ENCODE peak calls at places on chromosomes 2 and 18, in six cellular contexts. Y, U, I, D, J and R are unnamed samples.

GRCh38 chr2:146701183-146701582 is 1143.6 kb upstream of the ACVR2A start:
- DNase-seq in Y (no peak), I (no peak), D (no peak), U (no peak), J (peak), R (no peak)

GRCh38 chr2:45578056-45578843 is 32.8 kb downstream of the SRBD1 start:
- DNase-seq in J (peak), I (peak), Y (peak), U (no peak), D (no peak), R (no peak)

GRCh38 chr18:22279741-22280452 is 110.5 kb downstream of the GATA6 start:
- DNase-seq in Y (no peak), D (no peak), J (no peak), U (no peak), I (no peak), R (no peak)

GRCh38 chr2:179913809-179914208 is 52.4 kb upstream of the ZNF385B start:
- DNase-seq in U (no peak), J (no peak), I (no peak), Y (no peak), D (no peak), R (no peak)

GRCh38 chr18:48802543-48803428 is 148.0 kb downstream of the SMAD7 start:
- DNase-seq in J (no peak), I (no peak), Y (no peak), D (peak), U (peak), R (peak)

GRCh38 chr2:187581125-187581896 is 27.1 kb upstream of the TFPI start:
- DNase-seq in D (no peak), J (peak), I (peak), U (no peak), Y (peak), R (no peak)

GRCh38 chr2:45814951-45815621 is 163.6 kb downstream of the PRKCE start:
- DNase-seq in U (no peak), Y (no peak), I (no peak), D (no peak), J (no peak), R (no peak)

GRCh38 chr2:187542123-187542522 is 12.1 kb downstream of the TFPI start:
- DNase-seq in Y (no peak), U (no peak), D (no peak), J (no peak), I (no peak), R (no peak)

GRCh38 chr2:118607663-118608062 is 239.8 kb downstream of the EN1 start:
- DNase-seq in D (no peak), U (no peak), I (no peak), J (no peak), Y (no peak), R (no peak)

GRCh38 chr2:11370377-11371098 is 26.1 kb upstream of the ROCK2 start:
- DNase-seq in D (peak), U (no peak), Y (no peak), J (peak), I (peak), R (peak)

GRCh38 chr2:10558281-10559030 is 110.3 kb upstream of the ODC1 start:
- DNase-seq in I (no peak), Y (no peak), U (no peak), D (no peak), J (no peak), R (no peak)

GRCh38 chr2:144256996-144257707 is 262.8 kb downstream of the ZEB2 start:
- DNase-seq in Y (no peak), I (no peak), U (no peak), D (no peak), J (no peak), R (no peak)

GRCh38 chr2:237591021-237591370 is 462 bp upstream of the RAB17 start:
- DNase-seq in J (no peak), U (no peak), Y (no peak), D (peak), I (peak), R (peak)

GRCh38 chr2:220334210-220334609 is 706.8 kb downstream of the SLC4A3 start:
- DNase-seq in Y (no peak), I (no peak), U (no peak), D (no peak), J (no peak), R (no peak)

GRCh38 chr2:20422679-20423271 is 24.1 kb upstream of the RHOB start:
- DNase-seq in U (peak), D (no peak), Y (no peak), J (peak), I (peak), R (peak)

GRCh38 chr2:62014102-62014501 is 108.6 kb downstream of the COMMD1 start:
- DNase-seq in J (peak), U (peak), Y (peak), I (peak), D (peak), R (peak)

GRCh38 chr2:9463698-9464034 is 10.7 kb upstream of the IAH1 start:
- DNase-seq in D (no peak), Y (no peak), I (no peak), J (no peak), U (no peak), R (no peak)

GRCh38 chr2:239313776-239314175 is 87.0 kb downstream of the HDAC4 start:
- DNase-seq in I (no peak), J (no peak), D (peak), Y (no peak), U (peak), R (no peak)

GRCh38 chr2:230778350-230779140 is 65.9 kb downstream of the CAB39 start:
- DNase-seq in J (no peak), D (no peak), U (no peak), I (no peak), Y (no peak), R (no peak)

GRCh38 chr2:98374958-98375570 is 28.8 kb downstream of the CNGA3 start:
- DNase-seq in U (no peak), Y (no peak), J (no peak), I (no peak), D (no peak), R (no peak)

GRCh38 chr18:58823385-58823784 is 41.3 kb upstream of the ZNF532 start:
- DNase-seq in U (no peak), J (no peak), I (no peak), D (no peak), Y (no peak), R (no peak)

GRCh38 chr18:10080372-10080771 is 166.6 kb downstream of the VAPA start:
- DNase-seq in U (no peak), J (no peak), D (no peak), Y (no peak), I (no peak), R (no peak)

GRCh38 chr2:192876698-192877097 is 682.0 kb upstream of the TMEFF2 start:
- DNase-seq in I (no peak), Y (no peak), U (no peak), D (no peak), J (no peak), R (no peak)

GRCh38 chr2:218010116-218010837 is 7.5 kb upstream of the TNS1 start:
- DNase-seq in I (no peak), U (peak), J (peak), Y (peak), D (peak), R (no peak)

GRCh38 chr2:199335502-199335901 is 122.2 kb downstream of the SATB2 start:
- DNase-seq in J (no peak), U (no peak), Y (no peak), I (no peak), D (no peak), R (no peak)

GRCh38 chr2:30288576-30288975 is 57.2 kb downstream of the LBH start:
- DNase-seq in D (no peak), Y (no peak), I (no peak), J (no peak), U (no peak), R (no peak)

GRCh38 chr2:172922294-172922693 is 153.4 kb upstream of the MAP3K20 start:
- DNase-seq in I (no peak), J (no peak), D (no peak), Y (peak), U (no peak), R (no peak)

GRCh38 chr2:146077156-146077555 is 1557.2 kb upstream of the ZEB2 start:
- DNase-seq in D (no peak), U (no peak), Y (no peak), I (no peak), J (no peak), R (no peak)

GRCh38 chr2:15853903-15854302 is 86.4 kb upstream of the MYCN start:
- DNase-seq in D (no peak), I (no peak), Y (no peak), U (no peak), J (no peak), R (no peak)

GRCh38 chr18:5627756-5628511 is 84.1 kb upstream of the EPB41L3 start:
- DNase-seq in Y (peak), J (no peak), U (no peak), I (no peak), D (no peak), R (no peak)

GRCh38 chr2:38016177-38016576 is 59.8 kb downstream of the CYP1B1 start:
- DNase-seq in J (no peak), D (no peak), Y (no peak), I (no peak), U (no peak), R (no peak)

GRCh38 chr2:184945306-184945705 is 347.0 kb downstream of the ZNF804A start:
- DNase-seq in U (no peak), Y (no peak), J (no peak), I (no peak), D (no peak), R (no peak)
- H3K27ac ChIP-seq in U (no peak), Y (no peak), J (no peak), I (no peak), D (no peak), R (no peak)

GRCh38 chr2:100819365-100820345 is at the start of gene NPAS2:
- DNase-seq in U (peak), I (peak), J (peak), D (peak), Y (peak), R (peak)
- TF ChIP-seq POLR2A in U (no peak), I (peak), J (peak), D (no peak), Y (no peak), R (peak)

GRCh38 chr2:120566331-120567035 is 169.2 kb upstream of the GLI2 start:
- DNase-seq in D (peak), Y (peak), U (peak), J (no peak), I (no peak), R (peak)
- H3K4me3 ChIP-seq in D (no peak), Y (no peak), U (no peak), J (no peak), I (no peak), R (no peak)

GRCh38 chr2:216161967-216162366 is 52.8 kb downstream of the XRCC5 start:
- DNase-seq in Y (no peak), U (no peak), J (no peak), D (no peak), I (no peak), R (no peak)
- H3K27ac ChIP-seq in Y (no peak), U (no peak), J (no peak), D (no peak), I (no peak), R (no peak)

DNA sequence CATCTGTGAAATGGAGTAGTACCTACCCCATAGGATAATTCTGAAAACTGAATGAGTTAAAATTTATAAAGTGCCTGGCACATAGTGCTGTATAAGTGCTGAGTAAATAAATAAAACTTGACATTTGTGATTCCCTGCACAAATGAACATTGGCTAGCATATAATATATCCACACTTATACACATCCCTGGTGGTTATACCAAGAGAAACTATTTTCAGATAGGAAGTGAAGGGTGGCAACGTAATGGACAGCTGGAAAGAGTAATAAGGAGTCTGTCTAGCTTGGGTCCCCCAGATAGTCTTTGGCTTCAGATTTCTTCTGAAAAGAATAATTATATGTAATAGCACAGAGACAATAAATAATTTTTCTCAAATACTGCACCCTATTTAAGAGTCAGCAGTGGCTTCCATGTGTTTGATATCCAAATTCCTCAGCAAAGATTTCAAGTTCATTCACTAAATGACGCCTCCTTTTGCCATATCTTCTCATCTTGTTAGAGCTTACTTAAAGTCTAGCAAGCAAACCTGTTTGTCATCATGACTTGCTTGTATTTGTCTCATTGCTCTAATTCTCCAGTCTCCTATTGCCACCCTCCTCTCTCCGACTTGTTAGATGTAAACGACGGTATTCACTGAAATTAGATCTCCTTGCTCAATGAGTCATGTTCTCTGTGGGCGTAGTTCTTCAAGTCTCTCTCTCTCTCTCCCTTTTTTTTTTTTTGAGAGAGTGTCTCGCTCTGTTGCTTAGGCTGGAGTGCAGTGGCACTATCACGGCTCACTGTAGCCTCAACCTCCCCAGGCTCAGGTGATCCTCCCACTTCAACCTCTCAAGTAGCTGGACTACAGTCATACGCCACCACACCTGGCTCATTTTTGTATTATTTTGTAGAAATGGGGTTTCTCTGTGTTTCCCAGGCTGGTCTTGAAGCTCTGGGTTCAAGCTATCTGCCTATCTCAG is 8.7 kb upstream of the ADGRF3 start:
- DNase-seq in Y (no peak), J (peak), I (no peak), D (no peak), U (no peak), R (no peak)
- TF ChIP-seq POLR2A in Y (no peak), J (no peak), I (no peak), D (no peak), U (no peak), R (no peak)

DNA sequence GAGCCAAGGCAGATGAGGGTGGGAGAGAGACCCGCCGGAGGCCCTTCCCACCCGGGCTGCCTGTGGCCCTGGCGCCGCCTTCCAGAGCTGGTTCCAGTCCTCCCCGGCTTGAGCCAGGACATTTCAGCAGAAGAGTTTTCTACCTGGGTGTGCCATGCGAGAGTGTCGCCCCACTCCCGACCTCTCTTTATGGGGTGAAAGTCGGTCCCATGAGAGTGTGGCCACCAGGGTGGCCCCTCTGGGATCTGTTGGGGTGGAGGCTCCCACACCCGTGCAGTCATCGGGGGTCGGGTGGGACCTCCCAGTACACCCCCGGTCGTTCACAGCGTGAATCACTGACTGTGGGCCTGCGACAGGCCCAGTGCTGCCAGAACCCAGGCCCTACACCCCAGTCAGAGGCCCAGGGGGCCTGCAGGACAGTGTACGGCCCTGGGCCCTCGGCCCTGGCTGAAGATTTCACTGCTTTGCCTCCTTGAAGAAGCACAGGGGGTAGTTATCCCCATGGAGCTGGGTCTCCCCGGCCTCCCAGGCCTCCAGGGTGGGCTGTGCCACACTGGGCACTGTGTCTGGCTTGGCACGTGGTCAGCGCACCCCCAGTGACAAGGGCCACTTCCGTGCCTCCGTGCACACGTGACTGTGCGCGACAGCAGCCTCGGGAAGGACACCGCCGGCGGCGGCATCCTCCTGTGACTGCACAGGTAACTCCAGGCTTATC is 5.9 kb downstream of the NFATC1 start:
- DNase-seq in J (no peak), I (no peak), D (no peak), U (peak), Y (no peak), R (peak)
- H3K4me3 ChIP-seq in J (no peak), I (no peak), D (no peak), U (no peak), Y (no peak), R (no peak)

GRCh38 chr2:39497077-39497867 is 60.2 kb upstream of the MAP4K3 start:
- DNase-seq in Y (no peak), J (no peak), I (no peak), U (peak), D (no peak), R (no peak)
- H3K27ac ChIP-seq in Y (no peak), J (peak), I (no peak), U (peak), D (peak), R (no peak)

DNA sequence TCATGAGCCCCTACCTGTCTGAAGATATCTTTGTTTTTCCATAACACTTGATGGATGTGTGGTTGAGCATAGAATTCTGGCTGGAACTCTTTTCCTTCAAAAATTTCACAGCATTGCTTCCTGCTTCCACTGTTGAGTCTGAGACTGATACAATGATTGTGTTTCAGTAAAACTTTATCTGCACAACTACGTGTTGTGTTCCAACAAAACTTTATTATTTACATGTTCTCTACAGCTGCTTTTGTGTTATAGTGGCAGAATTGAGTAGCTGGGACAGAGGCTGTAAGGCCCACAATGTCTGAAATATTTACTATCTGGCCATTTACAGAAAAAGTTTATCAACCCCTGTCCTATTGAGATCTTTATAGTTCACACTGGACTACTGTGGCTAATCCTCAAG is 275.3 kb downstream of the PHLPP1 start:
- DNase-seq in D (no peak), I (no peak), U (no peak), J (no peak), Y (no peak), R (no peak)
- TF ChIP-seq POLR2A in D (no peak), I (no peak), U (no peak), J (no peak), Y (no peak), R (no peak)